ENCODE peak calls at places on chromosome 21, in four cellular contexts. K is Daoy, N is fibroblast of pulmonary artery, C is RCC 7860. D is an unnamed sample.

GRCh38 chr21:26732442-26733221 is 112.6 kb downstream of the ADAMTS1 start:
- DNase-seq in C (no peak), K (peak; percentile 24), N (peak; percentile 68), D (peak; percentile 63)

GRCh38 chr21:41508415-41509205 is 652 bp upstream of the TMPRSS2 start:
- DNase-seq in N (no peak), C (no peak), K (no peak), D (no peak)

GRCh38 chr21:22164912-22165311 is 1166.7 kb downstream of the NCAM2 start:
- DNase-seq in N (no peak), C (no peak), K (no peak), D (no peak)

GRCh38 chr21:28521932-28522826 is 470.5 kb downstream of the LTN1 start:
- DNase-seq in K (no peak), N (peak; percentile 69), C (no peak), D (peak; percentile 16)

GRCh38 chr21:45513003-45513706 is 29.1 kb downstream of the SLC19A1 start:
- DNase-seq in C (peak; percentile 29), N (no peak), K (no peak), D (no peak)

GRCh38 chr21:42781981-42782722 is 97.2 kb downstream of the WDR4 start:
- DNase-seq in C (no peak), N (no peak), K (no peak), D (no peak)

GRCh38 chr21:44058981-44059380 is 46.9 kb downstream of the TRAPPC10 start:
- DNase-seq in N (no peak), K (no peak), C (no peak), D (no peak)

GRCh38 chr21:41991659-41992058 is 18.5 kb downstream of the ZBTB21 start:
- DNase-seq in K (no peak), C (no peak), N (no peak), D (no peak)

GRCh38 chr21:45826733-45827692 is 154.6 kb upstream of the COL6A1 start:
- DNase-seq in K (no peak), C (no peak), N (no peak), D (no peak)

D was measured in kidney glomerular epithelial cell.